ENCODE peak calls at places on chromosomes 12 and 14, in nine cellular contexts. D is hepatocyte; L is MCF 10A; Y is A549; F is HTR-8/SVneo; A is AG04449; K is small intestine; H is NCI-H1436; I is effector CD4-positive, alpha-beta T cell. W is an unnamed sample.
A peak's percentile ranks its signal among the peaks of the same experiment; 100 is the strongest.

GRCh38 chr12:49296836-49297694 is 2.1 kb downstream of the PRPH start:
- DNase-seq in K (peak; percentile 59), A (no peak), L (peak; percentile 73), H (peak; percentile 52), I (no peak), D (peak; percentile 59), F (peak; percentile 81), Y (peak; percentile 90), W (no peak)

GRCh38 chr14:60721331-60722162 is 2.6 kb downstream of the SIX4 start:
- DNase-seq in Y (peak; percentile 44), K (peak; percentile 20), H (peak; percentile 33), D (peak; percentile 68), L (peak; percentile 67), A (no peak), I (peak; percentile 51), F (peak; percentile 95), W (no peak)

GRCh38 chr14:92615451-92615850 is 101.9 kb downstream of the RIN3 start:
- DNase-seq in Y (no peak), K (peak; percentile 25), F (no peak), H (no peak), A (no peak), L (no peak), D (no peak), I (peak; percentile 58), W (no peak)

GRCh38 chr12:69704357-69704756 is 5.3 kb upstream of the BEST3 start:
- DNase-seq in H (no peak), D (no peak), K (no peak), I (no peak), F (no peak), A (no peak), Y (no peak), L (no peak), W (no peak)

GRCh38 chr14:54942913-54943312 is 40.3 kb upstream of the GCH1 start:
- DNase-seq in K (no peak), H (no peak), D (no peak), L (no peak), I (no peak), Y (no peak), A (no peak), F (no peak), W (no peak)

GRCh38 chr14:58705066-58705465 is 67.3 kb downstream of the DACT1 start:
- DNase-seq in L (no peak), K (no peak), A (no peak), Y (no peak), F (no peak), H (no peak), D (no peak), I (no peak), W (no peak)

GRCh38 chr12:120126635-120127005 is 10.1 kb upstream of the RAB35 start:
- DNase-seq in I (no peak), F (no peak), Y (no peak), K (no peak), D (no peak), H (no peak), L (no peak), A (no peak), W (no peak)

GRCh38 chr12:13390381-13390856 is 193.9 kb downstream of the EMP1 start:
- DNase-seq in D (peak; percentile 64), L (peak; percentile 97), Y (peak; percentile 88), H (no peak), I (no peak), K (peak; percentile 97), F (peak; percentile 47), A (no peak), W (peak; percentile 74)

GRCh38 chr14:36194645-36195044 is 18.1 kb upstream of the PTCSC3 start:
- DNase-seq in L (no peak), K (no peak), H (peak; percentile 87), I (no peak), Y (no peak), F (no peak), A (no peak), D (no peak), W (no peak)

GRCh38 chr12:39327520-39327919 is 115.4 kb downstream of the KIF21A start:
- DNase-seq in D (peak; percentile 9), Y (no peak), A (no peak), H (no peak), I (no peak), L (no peak), F (no peak), K (no peak), W (no peak)

GRCh38 chr14:58239259-58240210 is 5.1 kb upstream of the PSMA3 start:
- DNase-seq in D (peak; percentile 84), I (peak; percentile 73), H (peak; percentile 58), K (peak; percentile 77), Y (peak; percentile 67), A (no peak), L (peak; percentile 66), F (peak; percentile 60), W (peak; percentile 56)

GRCh38 chr12:109291531-109292341 is 17.3 kb downstream of the FOXN4 start:
- DNase-seq in K (peak; percentile 29), H (peak; percentile 95), I (no peak), D (peak; percentile 70), A (no peak), F (no peak), L (no peak), Y (no peak), W (peak; percentile 60)

GRCh38 chr12:80709811-80710726 is 2.6 kb downstream of the MYF6 start:
- DNase-seq in H (no peak), I (no peak), L (peak; percentile 19), Y (peak; percentile 27), D (peak; percentile 19), K (no peak), A (no peak), F (no peak), W (no peak)

GRCh38 chr12:110245278-110245868 is 35.7 kb upstream of the ATP2A2 start:
- DNase-seq in L (peak; percentile 54), H (no peak), Y (peak; percentile 73), D (no peak), K (peak; percentile 81), A (no peak), I (peak; percentile 11), F (no peak), W (no peak)

GRCh38 chr12:117732761-117733160 is 236.0 kb downstream of the KSR2 start:
- DNase-seq in I (no peak), K (no peak), H (no peak), Y (no peak), F (no peak), L (no peak), A (no peak), D (no peak), W (no peak)

GRCh38 chr12:32390572-32391219 is 8.7 kb upstream of the FGD4 start:
- DNase-seq in I (no peak), D (no peak), F (no peak), H (no peak), K (peak; percentile 54), L (no peak), A (no peak), Y (peak; percentile 77), W (no peak)

GRCh38 chr14:101551729-101552595 is 9.3 kb upstream of the DIO3 start:
- DNase-seq in K (no peak), L (no peak), A (no peak), I (no peak), H (no peak), Y (no peak), D (no peak), F (no peak), W (no peak)

GRCh38 chr12:27460471-27460978 is 14.0 kb downstream of the SMCO2 start:
- DNase-seq in D (no peak), L (peak; percentile 11), Y (peak; percentile 39), K (peak; percentile 12), I (no peak), A (no peak), F (peak; percentile 22), H (no peak), W (no peak)

GRCh38 chr14:56659964-56660551 is 80.5 kb downstream of the TMEM260 start:
- DNase-seq in K (peak; percentile 59), L (peak; percentile 51), H (peak; percentile 46), A (peak; percentile 7), F (peak; percentile 89), I (no peak), Y (peak; percentile 57), D (peak; percentile 51), W (no peak)

GRCh38 chr14:105013150-105013787 is 7.6 kb downstream of the CDCA4 start:
- DNase-seq in I (no peak), K (no peak), L (no peak), A (no peak), F (no peak), Y (no peak), D (no peak), H (no peak), W (no peak)

GRCh38 chr12:105020241-105020962 is 34.3 kb downstream of the NOPCHAP1 start:
- DNase-seq in Y (no peak), F (no peak), A (no peak), K (no peak), L (no peak), H (no peak), I (no peak), D (no peak), W (no peak)

GRCh38 chr14:86532219-86532618 is 1002.3 kb downstream of the FLRT2 start:
- DNase-seq in F (peak; percentile 4), D (no peak), K (no peak), I (no peak), Y (no peak), L (peak; percentile 79), H (no peak), A (no peak), W (no peak)